ENCODE peak calls at places on chromosomes 16 and 17, in seven cellular contexts. One of them, this sample, is unnamed.
A peak's percentile ranks its signal among the peaks of the same experiment; 100 is the strongest.

GRCh38 chr16:26697826-26698225 is 368.9 kb upstream of the C16orf82 start:
- DNase-seq in mesothelial cell of epicardium: no peak
- DNase-seq in mammary epithelial cell: no peak
- DNase-seq in heart right ventricle: no peak
- DNase-seq in gastrocnemius medialis: no peak
- DNase-seq in omental fat pad: no peak
- DNase-seq in AG10803: no peak
- DNase-seq in this sample: no peak

GRCh38 chr17:78659546-78659945 is 82.3 kb upstream of the DNAH17 start:
- DNase-seq in heart right ventricle: no peak
- DNase-seq in omental fat pad: no peak
- DNase-seq in gastrocnemius medialis: no peak
- DNase-seq in mammary epithelial cell: no peak
- DNase-seq in mesothelial cell of epicardium: no peak
- DNase-seq in AG10803: no peak
- DNase-seq in this sample: no peak

GRCh38 chr16:57262841-57263584 is 18.0 kb downstream of the ARL2BP start:
- DNase-seq in mammary epithelial cell: peak; percentile 35
- DNase-seq in mesothelial cell of epicardium: no peak
- DNase-seq in heart right ventricle: no peak
- DNase-seq in omental fat pad: no peak
- DNase-seq in gastrocnemius medialis: no peak
- DNase-seq in AG10803: no peak
- DNase-seq in this sample: no peak

GRCh38 chr17:42202159-42202558 is 7.9 kb upstream of the GHDC start:
- DNase-seq in mesothelial cell of epicardium: no peak
- DNase-seq in omental fat pad: no peak
- DNase-seq in gastrocnemius medialis: no peak
- DNase-seq in AG10803: no peak
- DNase-seq in mammary epithelial cell: no peak
- DNase-seq in heart right ventricle: no peak
- DNase-seq in this sample: no peak

GRCh38 chr17:76024353-76024752 is 2.8 kb downstream of the EVPL start:
- DNase-seq in gastrocnemius medialis: no peak
- DNase-seq in mesothelial cell of epicardium: no peak
- DNase-seq in mammary epithelial cell: no peak
- DNase-seq in AG10803: no peak
- DNase-seq in heart right ventricle: no peak
- DNase-seq in omental fat pad: no peak
- DNase-seq in this sample: no peak

GRCh38 chr16:54030451-54030850 is 256.1 kb downstream of the IRX3 start:
- DNase-seq in omental fat pad: no peak
- DNase-seq in AG10803: no peak
- DNase-seq in mammary epithelial cell: no peak
- DNase-seq in mesothelial cell of epicardium: no peak
- DNase-seq in gastrocnemius medialis: no peak
- DNase-seq in heart right ventricle: no peak
- DNase-seq in this sample: no peak

GRCh38 chr16:2432801-2433505 is 3.7 kb downstream of the CCNF start:
- DNase-seq in heart right ventricle: no peak
- DNase-seq in mammary epithelial cell: no peak
- DNase-seq in omental fat pad: no peak
- DNase-seq in mesothelial cell of epicardium: no peak
- DNase-seq in AG10803: no peak
- DNase-seq in gastrocnemius medialis: no peak
- DNase-seq in this sample: no peak

GRCh38 chr16:57255686-57256415 is 10.8 kb downstream of the ARL2BP start:
- DNase-seq in heart right ventricle: no peak
- DNase-seq in gastrocnemius medialis: no peak
- DNase-seq in omental fat pad: peak; percentile 5
- DNase-seq in AG10803: no peak
- DNase-seq in mesothelial cell of epicardium: no peak
- DNase-seq in mammary epithelial cell: peak; percentile 89
- DNase-seq in this sample: no peak

GRCh38 chr17:7834554-7834890 is 505 bp downstream of the KDM6B start:
- DNase-seq in mammary epithelial cell: peak; percentile 58
- DNase-seq in mesothelial cell of epicardium: no peak
- DNase-seq in gastrocnemius medialis: peak; percentile 53
- DNase-seq in omental fat pad: no peak
- DNase-seq in heart right ventricle: peak; percentile 71
- DNase-seq in AG10803: no peak
- DNase-seq in this sample: no peak

GRCh38 chr16:87819983-87820382 is 49.3 kb downstream of the SLC7A5 start:
- DNase-seq in heart right ventricle: no peak
- DNase-seq in gastrocnemius medialis: no peak
- DNase-seq in mammary epithelial cell: no peak
- DNase-seq in mesothelial cell of epicardium: no peak
- DNase-seq in omental fat pad: no peak
- DNase-seq in AG10803: no peak
- DNase-seq in this sample: no peak

GRCh38 chr16:89094252-89094901 is 725 bp downstream of the ACSF3 start:
- DNase-seq in AG10803: no peak
- DNase-seq in heart right ventricle: no peak
- DNase-seq in gastrocnemius medialis: no peak
- DNase-seq in mammary epithelial cell: peak; percentile 44
- DNase-seq in omental fat pad: no peak
- DNase-seq in mesothelial cell of epicardium: no peak
- DNase-seq in this sample: no peak

GRCh38 chr16:84084570-84085270 is 32.0 kb downstream of the MBTPS1 start:
- DNase-seq in omental fat pad: no peak
- DNase-seq in heart right ventricle: peak; percentile 64
- DNase-seq in gastrocnemius medialis: no peak
- DNase-seq in mesothelial cell of epicardium: peak; percentile 58
- DNase-seq in AG10803: peak; percentile 52
- DNase-seq in mammary epithelial cell: peak; percentile 44
- DNase-seq in this sample: peak; percentile 28

GRCh38 chr16:11133344-11133921 is 122.6 kb downstream of the SOCS1 start:
- DNase-seq in omental fat pad: no peak
- DNase-seq in AG10803: peak; percentile 94
- DNase-seq in gastrocnemius medialis: peak; percentile 86
- DNase-seq in mesothelial cell of epicardium: peak; percentile 57
- DNase-seq in mammary epithelial cell: peak; percentile 91
- DNase-seq in heart right ventricle: peak; percentile 81
- DNase-seq in this sample: no peak

GRCh38 chr17:61411114-61411943 is 11.7 kb downstream of the TBX2 start:
- DNase-seq in mammary epithelial cell: peak; percentile 48
- DNase-seq in gastrocnemius medialis: no peak
- DNase-seq in mesothelial cell of epicardium: peak; percentile 79
- DNase-seq in omental fat pad: no peak
- DNase-seq in heart right ventricle: peak; percentile 73
- DNase-seq in AG10803: peak; percentile 58
- DNase-seq in this sample: no peak

GRCh38 chr16:2212362-2213324 is 2.0 kb upstream of the BRICD5 start:
- DNase-seq in omental fat pad: no peak
- DNase-seq in AG10803: no peak
- DNase-seq in mammary epithelial cell: peak; percentile 36
- DNase-seq in heart right ventricle: peak; percentile 52
- DNase-seq in mesothelial cell of epicardium: no peak
- DNase-seq in gastrocnemius medialis: peak; percentile 76
- DNase-seq in this sample: no peak

GRCh38 chr16:73051903-73052302 is 4.0 kb upstream of the ZFHX3 start:
- DNase-seq in omental fat pad: no peak
- DNase-seq in mammary epithelial cell: no peak
- DNase-seq in AG10803: no peak
- DNase-seq in mesothelial cell of epicardium: no peak
- DNase-seq in gastrocnemius medialis: no peak
- DNase-seq in heart right ventricle: no peak
- DNase-seq in this sample: no peak

GRCh38 chr17:50274142-50274944 is at the start of gene TMEM92:
- DNase-seq in omental fat pad: no peak
- DNase-seq in AG10803: no peak
- DNase-seq in heart right ventricle: no peak
- DNase-seq in gastrocnemius medialis: no peak
- DNase-seq in mesothelial cell of epicardium: no peak
- DNase-seq in mammary epithelial cell: no peak
- DNase-seq in this sample: peak; percentile 15

GRCh38 chr16:72357860-72358259 is 185.9 kb upstream of the PMFBP1 start:
- DNase-seq in gastrocnemius medialis: no peak
- DNase-seq in heart right ventricle: no peak
- DNase-seq in mammary epithelial cell: no peak
- DNase-seq in AG10803: no peak
- DNase-seq in omental fat pad: no peak
- DNase-seq in mesothelial cell of epicardium: no peak
- DNase-seq in this sample: no peak

GRCh38 chr17:72467841-72468653 is 347.2 kb downstream of the SOX9 start:
- DNase-seq in gastrocnemius medialis: no peak
- DNase-seq in mammary epithelial cell: peak; percentile 98
- DNase-seq in omental fat pad: no peak
- DNase-seq in AG10803: peak; percentile 81
- DNase-seq in heart right ventricle: no peak
- DNase-seq in mesothelial cell of epicardium: no peak
- DNase-seq in this sample: no peak

GRCh38 chr17:36913132-36913531 is 24.1 kb upstream of the LHX1 start:
- DNase-seq in heart right ventricle: no peak
- DNase-seq in AG10803: no peak
- DNase-seq in gastrocnemius medialis: no peak
- DNase-seq in mammary epithelial cell: no peak
- DNase-seq in mesothelial cell of epicardium: no peak
- DNase-seq in omental fat pad: no peak
- DNase-seq in this sample: no peak

GRCh38 chr16:64977211-64977920 is 144.5 kb downstream of the CDH11 start:
- DNase-seq in AG10803: peak; percentile 75
- DNase-seq in gastrocnemius medialis: no peak
- DNase-seq in omental fat pad: no peak
- DNase-seq in mesothelial cell of epicardium: no peak
- DNase-seq in heart right ventricle: no peak
- DNase-seq in mammary epithelial cell: no peak
- DNase-seq in this sample: no peak

GRCh38 chr17:13642188-13642587 is 40.5 kb upstream of the HS3ST3A1 start:
- DNase-seq in mesothelial cell of epicardium: no peak
- DNase-seq in mammary epithelial cell: no peak
- DNase-seq in AG10803: peak; percentile 57
- DNase-seq in gastrocnemius medialis: no peak
- DNase-seq in heart right ventricle: peak; percentile 35
- DNase-seq in omental fat pad: no peak
- DNase-seq in this sample: no peak

GRCh38 chr17:38417210-38417951 is 10.9 kb upstream of the ARHGAP23 start:
- DNase-seq in gastrocnemius medialis: no peak
- DNase-seq in omental fat pad: no peak
- DNase-seq in mammary epithelial cell: no peak
- DNase-seq in heart right ventricle: no peak
- DNase-seq in AG10803: no peak
- DNase-seq in mesothelial cell of epicardium: no peak
- DNase-seq in this sample: no peak

GRCh38 chr17:38418693-38419507 is 9.4 kb upstream of the ARHGAP23 start:
- DNase-seq in AG10803: no peak
- DNase-seq in gastrocnemius medialis: no peak
- DNase-seq in mammary epithelial cell: no peak
- DNase-seq in mesothelial cell of epicardium: no peak
- DNase-seq in omental fat pad: no peak
- DNase-seq in heart right ventricle: no peak
- DNase-seq in this sample: no peak

GRCh38 chr17:38416840-38417209 is 11.4 kb upstream of the ARHGAP23 start:
- DNase-seq in omental fat pad: no peak
- DNase-seq in gastrocnemius medialis: no peak
- DNase-seq in heart right ventricle: no peak
- DNase-seq in mammary epithelial cell: no peak
- DNase-seq in mesothelial cell of epicardium: no peak
- DNase-seq in AG10803: no peak
- DNase-seq in this sample: no peak

GRCh38 chr17:38419508-38419981 is 8.7 kb upstream of the ARHGAP23 start:
- DNase-seq in AG10803: no peak
- DNase-seq in mammary epithelial cell: no peak
- DNase-seq in mesothelial cell of epicardium: no peak
- DNase-seq in heart right ventricle: no peak
- DNase-seq in omental fat pad: no peak
- DNase-seq in gastrocnemius medialis: no peak
- DNase-seq in this sample: no peak

GRCh38 chr17:38418069-38418692 is 10.1 kb upstream of the ARHGAP23 start:
- DNase-seq in omental fat pad: no peak
- DNase-seq in mammary epithelial cell: no peak
- DNase-seq in mesothelial cell of epicardium: no peak
- DNase-seq in AG10803: no peak
- DNase-seq in heart right ventricle: no peak
- DNase-seq in gastrocnemius medialis: no peak
- DNase-seq in this sample: no peak
- TF ChIP-seq CTCF in omental fat pad: no peak
- TF ChIP-seq CTCF in mammary epithelial cell: no peak
- TF ChIP-seq CTCF in mesothelial cell of epicardium: no peak
- TF ChIP-seq CTCF in AG10803: no peak
- TF ChIP-seq CTCF in heart right ventricle: no peak
- TF ChIP-seq CTCF in gastrocnemius medialis: no peak
- TF ChIP-seq CTCF in this sample: no peak

DNA sequence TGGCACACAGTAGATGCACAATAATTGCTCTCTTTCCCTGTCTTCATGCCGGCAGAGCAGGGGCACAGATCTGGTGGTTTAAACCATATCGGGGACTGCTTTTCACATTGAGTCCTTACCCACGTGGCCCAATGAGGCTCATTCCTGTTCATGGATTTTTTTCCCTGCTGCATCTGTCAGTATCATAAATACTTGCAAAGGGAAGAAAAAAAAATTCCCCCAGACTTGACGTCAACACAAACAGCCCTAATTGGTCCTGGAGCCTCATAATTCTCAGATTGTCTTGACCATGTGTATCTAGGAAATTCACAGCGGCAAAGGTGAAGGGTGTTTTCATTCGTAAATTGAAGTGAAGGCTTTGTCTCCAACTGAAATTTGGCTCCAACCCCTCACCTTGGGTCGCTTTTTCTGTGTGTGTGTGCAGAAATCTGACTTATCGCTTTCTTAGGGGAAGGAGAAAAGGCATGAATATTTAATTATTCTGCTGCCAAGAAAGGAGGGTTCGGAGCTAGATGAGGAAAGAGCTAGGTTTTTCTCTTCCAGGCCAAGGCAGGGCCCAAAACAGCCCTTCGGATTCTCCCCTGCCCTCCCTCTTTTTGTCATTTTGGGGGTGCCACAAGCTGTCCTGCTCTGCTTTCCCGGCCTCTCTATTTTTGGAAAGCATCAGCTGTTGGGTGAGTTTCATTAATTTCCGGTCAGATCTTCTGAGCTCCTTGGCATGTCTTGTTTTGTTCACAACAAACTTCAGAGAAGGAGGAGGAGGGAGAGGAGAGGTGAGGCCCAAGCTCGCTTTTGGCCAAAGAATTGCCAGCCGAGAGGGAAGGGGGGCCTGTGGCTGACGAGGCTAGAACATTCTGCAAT is 17.8 kb upstream of the CIBAR2 start:
- DNase-seq in AG10803: peak; percentile 77
- DNase-seq in mammary epithelial cell: no peak
- DNase-seq in omental fat pad: no peak
- DNase-seq in heart right ventricle: no peak
- DNase-seq in gastrocnemius medialis: no peak
- DNase-seq in mesothelial cell of epicardium: no peak
- DNase-seq in this sample: no peak
- TF ChIP-seq CTCF in AG10803: no peak
- TF ChIP-seq CTCF in mammary epithelial cell: no peak
- TF ChIP-seq CTCF in omental fat pad: no peak
- TF ChIP-seq CTCF in heart right ventricle: no peak
- TF ChIP-seq CTCF in gastrocnemius medialis: no peak
- TF ChIP-seq CTCF in mesothelial cell of epicardium: no peak
- TF ChIP-seq CTCF in this sample: no peak

GRCh38 chr16:78729687-78730086 is 630.2 kb downstream of the WWOX start:
- DNase-seq in heart right ventricle: no peak
- DNase-seq in gastrocnemius medialis: no peak
- DNase-seq in mammary epithelial cell: no peak
- DNase-seq in mesothelial cell of epicardium: no peak
- DNase-seq in AG10803: no peak
- DNase-seq in omental fat pad: no peak
- DNase-seq in this sample: no peak
- TF ChIP-seq CTCF in heart right ventricle: no peak
- TF ChIP-seq CTCF in gastrocnemius medialis: no peak
- TF ChIP-seq CTCF in mammary epithelial cell: no peak
- TF ChIP-seq CTCF in mesothelial cell of epicardium: no peak
- TF ChIP-seq CTCF in AG10803: no peak
- TF ChIP-seq CTCF in omental fat pad: no peak
- TF ChIP-seq CTCF in this sample: no peak

GRCh38 chr17:55324296-55324978 is 59.7 kb downstream of the HLF start:
- DNase-seq in mammary epithelial cell: no peak
- DNase-seq in mesothelial cell of epicardium: no peak
- DNase-seq in omental fat pad: no peak
- DNase-seq in gastrocnemius medialis: no peak
- DNase-seq in heart right ventricle: no peak
- DNase-seq in AG10803: no peak
- DNase-seq in this sample: no peak
- TF ChIP-seq CTCF in mammary epithelial cell: no peak
- TF ChIP-seq CTCF in mesothelial cell of epicardium: no peak
- TF ChIP-seq CTCF in omental fat pad: no peak
- TF ChIP-seq CTCF in gastrocnemius medialis: no peak
- TF ChIP-seq CTCF in heart right ventricle: no peak
- TF ChIP-seq CTCF in AG10803: no peak
- TF ChIP-seq CTCF in this sample: no peak